ENCODE peak calls at places on chromosomes 11 and 22, in nine cellular contexts. One of them, this sample, is unnamed.

GRCh38 chr11:117361432-117361831 is 33.8 kb downstream of the CEP164 start:
- DNase-seq in sciatic nerve: no peak
- DNase-seq in naive thymus-derived CD8-positive, alpha-beta T cell: no peak
- DNase-seq in stimulated activated CD8-positive, alpha-beta memory T cell treated with anti-CD3 and anti-CD28 coated beads, Interleukin-12 subunit alpha, Interleukin-12 subunit beta, amount 100 ng/mL, for 1 hour: no peak
- DNase-seq in adipocyte: no peak
- DNase-seq in NCI-H1092 treated with DMSO at 0.1 percent for 48 hours: no peak
- DNase-seq in lung: no peak
- DNase-seq in activated CD4-positive, alpha-beta T cell treated with anti-CD3 and anti-CD28 coated beads, Interleukin-2, amount 10 ng/mL, durations not matched to agents 7 days and 5 days: no peak
- DNase-seq in GM20000: no peak
- DNase-seq in this sample: no peak

GRCh38 chr11:60699282-60699681 is at the start of gene MS4A8:
- DNase-seq in sciatic nerve: no peak
- DNase-seq in naive thymus-derived CD8-positive, alpha-beta T cell: no peak
- DNase-seq in stimulated activated CD8-positive, alpha-beta memory T cell treated with anti-CD3 and anti-CD28 coated beads, Interleukin-12 subunit alpha, Interleukin-12 subunit beta, amount 100 ng/mL, for 1 hour: no peak
- DNase-seq in adipocyte: no peak
- DNase-seq in NCI-H1092 treated with DMSO at 0.1 percent for 48 hours: peak
- DNase-seq in lung: no peak
- DNase-seq in activated CD4-positive, alpha-beta T cell treated with anti-CD3 and anti-CD28 coated beads, Interleukin-2, amount 10 ng/mL, durations not matched to agents 7 days and 5 days: no peak
- DNase-seq in GM20000: no peak
- DNase-seq in this sample: peak

GRCh38 chr11:7436657-7437056 is 48.6 kb upstream of the OLFML1 start:
- DNase-seq in sciatic nerve: no peak
- DNase-seq in naive thymus-derived CD8-positive, alpha-beta T cell: peak
- DNase-seq in stimulated activated CD8-positive, alpha-beta memory T cell treated with anti-CD3 and anti-CD28 coated beads, Interleukin-12 subunit alpha, Interleukin-12 subunit beta, amount 100 ng/mL, for 1 hour: no peak
- DNase-seq in adipocyte: no peak
- DNase-seq in NCI-H1092 treated with DMSO at 0.1 percent for 48 hours: no peak
- DNase-seq in lung: no peak
- DNase-seq in activated CD4-positive, alpha-beta T cell treated with anti-CD3 and anti-CD28 coated beads, Interleukin-2, amount 10 ng/mL, durations not matched to agents 7 days and 5 days: peak
- DNase-seq in GM20000: peak
- DNase-seq in this sample: no peak

GRCh38 chr11:96318399-96318798 is 24.6 kb downstream of the MAML2 start:
- DNase-seq in sciatic nerve: no peak
- DNase-seq in naive thymus-derived CD8-positive, alpha-beta T cell: no peak
- DNase-seq in stimulated activated CD8-positive, alpha-beta memory T cell treated with anti-CD3 and anti-CD28 coated beads, Interleukin-12 subunit alpha, Interleukin-12 subunit beta, amount 100 ng/mL, for 1 hour: no peak
- DNase-seq in adipocyte: no peak
- DNase-seq in NCI-H1092 treated with DMSO at 0.1 percent for 48 hours: no peak
- DNase-seq in lung: no peak
- DNase-seq in activated CD4-positive, alpha-beta T cell treated with anti-CD3 and anti-CD28 coated beads, Interleukin-2, amount 10 ng/mL, durations not matched to agents 7 days and 5 days: no peak
- DNase-seq in GM20000: no peak
- DNase-seq in this sample: no peak

GRCh38 chr11:120031156-120031555 is 106.8 kb downstream of the TRIM29 start:
- DNase-seq in sciatic nerve: no peak
- DNase-seq in naive thymus-derived CD8-positive, alpha-beta T cell: no peak
- DNase-seq in stimulated activated CD8-positive, alpha-beta memory T cell treated with anti-CD3 and anti-CD28 coated beads, Interleukin-12 subunit alpha, Interleukin-12 subunit beta, amount 100 ng/mL, for 1 hour: no peak
- DNase-seq in adipocyte: no peak
- DNase-seq in NCI-H1092 treated with DMSO at 0.1 percent for 48 hours: no peak
- DNase-seq in lung: no peak
- DNase-seq in activated CD4-positive, alpha-beta T cell treated with anti-CD3 and anti-CD28 coated beads, Interleukin-2, amount 10 ng/mL, durations not matched to agents 7 days and 5 days: no peak
- DNase-seq in GM20000: no peak
- DNase-seq in this sample: no peak

GRCh38 chr22:19097518-19097917 is 24.7 kb downstream of the DGCR2 start:
- DNase-seq in sciatic nerve: no peak
- DNase-seq in naive thymus-derived CD8-positive, alpha-beta T cell: no peak
- DNase-seq in stimulated activated CD8-positive, alpha-beta memory T cell treated with anti-CD3 and anti-CD28 coated beads, Interleukin-12 subunit alpha, Interleukin-12 subunit beta, amount 100 ng/mL, for 1 hour: no peak
- DNase-seq in adipocyte: no peak
- DNase-seq in NCI-H1092 treated with DMSO at 0.1 percent for 48 hours: no peak
- DNase-seq in lung: no peak
- DNase-seq in activated CD4-positive, alpha-beta T cell treated with anti-CD3 and anti-CD28 coated beads, Interleukin-2, amount 10 ng/mL, durations not matched to agents 7 days and 5 days: no peak
- DNase-seq in GM20000: no peak
- DNase-seq in this sample: no peak

GRCh38 chr22:37432708-37433054 is 5.4 kb upstream of the ELFN2 start:
- DNase-seq in sciatic nerve: no peak
- DNase-seq in naive thymus-derived CD8-positive, alpha-beta T cell: no peak
- DNase-seq in stimulated activated CD8-positive, alpha-beta memory T cell treated with anti-CD3 and anti-CD28 coated beads, Interleukin-12 subunit alpha, Interleukin-12 subunit beta, amount 100 ng/mL, for 1 hour: no peak
- DNase-seq in adipocyte: no peak
- DNase-seq in NCI-H1092 treated with DMSO at 0.1 percent for 48 hours: no peak
- DNase-seq in lung: no peak
- DNase-seq in activated CD4-positive, alpha-beta T cell treated with anti-CD3 and anti-CD28 coated beads, Interleukin-2, amount 10 ng/mL, durations not matched to agents 7 days and 5 days: no peak
- DNase-seq in GM20000: no peak
- DNase-seq in this sample: no peak

GRCh38 chr22:44823806-44824205 is 71.4 kb downstream of the ARHGAP8 start:
- DNase-seq in sciatic nerve: no peak
- DNase-seq in naive thymus-derived CD8-positive, alpha-beta T cell: no peak
- DNase-seq in stimulated activated CD8-positive, alpha-beta memory T cell treated with anti-CD3 and anti-CD28 coated beads, Interleukin-12 subunit alpha, Interleukin-12 subunit beta, amount 100 ng/mL, for 1 hour: no peak
- DNase-seq in adipocyte: no peak
- DNase-seq in NCI-H1092 treated with DMSO at 0.1 percent for 48 hours: no peak
- DNase-seq in lung: no peak
- DNase-seq in activated CD4-positive, alpha-beta T cell treated with anti-CD3 and anti-CD28 coated beads, Interleukin-2, amount 10 ng/mL, durations not matched to agents 7 days and 5 days: no peak
- DNase-seq in GM20000: no peak
- DNase-seq in this sample: no peak

GRCh38 chr11:70915158-70915795 is 337.1 kb downstream of the SHANK2 start:
- DNase-seq in sciatic nerve: no peak
- DNase-seq in naive thymus-derived CD8-positive, alpha-beta T cell: no peak
- DNase-seq in stimulated activated CD8-positive, alpha-beta memory T cell treated with anti-CD3 and anti-CD28 coated beads, Interleukin-12 subunit alpha, Interleukin-12 subunit beta, amount 100 ng/mL, for 1 hour: no peak
- DNase-seq in adipocyte: no peak
- DNase-seq in NCI-H1092 treated with DMSO at 0.1 percent for 48 hours: no peak
- DNase-seq in lung: no peak
- DNase-seq in activated CD4-positive, alpha-beta T cell treated with anti-CD3 and anti-CD28 coated beads, Interleukin-2, amount 10 ng/mL, durations not matched to agents 7 days and 5 days: no peak
- DNase-seq in GM20000: no peak
- DNase-seq in this sample: no peak

GRCh38 chr11:2466069-2466801 is 21.4 kb downstream of the KCNQ1 start:
- DNase-seq in sciatic nerve: peak
- DNase-seq in naive thymus-derived CD8-positive, alpha-beta T cell: no peak
- DNase-seq in stimulated activated CD8-positive, alpha-beta memory T cell treated with anti-CD3 and anti-CD28 coated beads, Interleukin-12 subunit alpha, Interleukin-12 subunit beta, amount 100 ng/mL, for 1 hour: no peak
- DNase-seq in adipocyte: no peak
- DNase-seq in NCI-H1092 treated with DMSO at 0.1 percent for 48 hours: no peak
- DNase-seq in lung: no peak
- DNase-seq in activated CD4-positive, alpha-beta T cell treated with anti-CD3 and anti-CD28 coated beads, Interleukin-2, amount 10 ng/mL, durations not matched to agents 7 days and 5 days: no peak
- DNase-seq in GM20000: no peak
- DNase-seq in this sample: no peak

GRCh38 chr11:63551889-63552266 is 11.3 kb downstream of the PLAAT2 start:
- DNase-seq in sciatic nerve: no peak
- DNase-seq in naive thymus-derived CD8-positive, alpha-beta T cell: no peak
- DNase-seq in stimulated activated CD8-positive, alpha-beta memory T cell treated with anti-CD3 and anti-CD28 coated beads, Interleukin-12 subunit alpha, Interleukin-12 subunit beta, amount 100 ng/mL, for 1 hour: no peak
- DNase-seq in adipocyte: no peak
- DNase-seq in NCI-H1092 treated with DMSO at 0.1 percent for 48 hours: no peak
- DNase-seq in lung: no peak
- DNase-seq in activated CD4-positive, alpha-beta T cell treated with anti-CD3 and anti-CD28 coated beads, Interleukin-2, amount 10 ng/mL, durations not matched to agents 7 days and 5 days: no peak
- DNase-seq in GM20000: no peak
- DNase-seq in this sample: no peak

GRCh38 chr22:22348127-22348814 is 103.7 kb downstream of the VPREB1 start:
- DNase-seq in sciatic nerve: no peak
- DNase-seq in naive thymus-derived CD8-positive, alpha-beta T cell: no peak
- DNase-seq in stimulated activated CD8-positive, alpha-beta memory T cell treated with anti-CD3 and anti-CD28 coated beads, Interleukin-12 subunit alpha, Interleukin-12 subunit beta, amount 100 ng/mL, for 1 hour: no peak
- DNase-seq in adipocyte: no peak
- DNase-seq in NCI-H1092 treated with DMSO at 0.1 percent for 48 hours: no peak
- DNase-seq in lung: no peak
- DNase-seq in activated CD4-positive, alpha-beta T cell treated with anti-CD3 and anti-CD28 coated beads, Interleukin-2, amount 10 ng/mL, durations not matched to agents 7 days and 5 days: peak
- DNase-seq in GM20000: no peak
- DNase-seq in this sample: no peak

GRCh38 chr11:19374189-19374588 is 133.4 kb upstream of the E2F8 start:
- DNase-seq in sciatic nerve: no peak
- DNase-seq in naive thymus-derived CD8-positive, alpha-beta T cell: no peak
- DNase-seq in stimulated activated CD8-positive, alpha-beta memory T cell treated with anti-CD3 and anti-CD28 coated beads, Interleukin-12 subunit alpha, Interleukin-12 subunit beta, amount 100 ng/mL, for 1 hour: no peak
- DNase-seq in adipocyte: peak
- DNase-seq in NCI-H1092 treated with DMSO at 0.1 percent for 48 hours: no peak
- DNase-seq in lung: no peak
- DNase-seq in activated CD4-positive, alpha-beta T cell treated with anti-CD3 and anti-CD28 coated beads, Interleukin-2, amount 10 ng/mL, durations not matched to agents 7 days and 5 days: no peak
- DNase-seq in GM20000: no peak
- DNase-seq in this sample: no peak

GRCh38 chr11:507727-508515 is 879 bp upstream of the RNH1 start:
- DNase-seq in sciatic nerve: no peak
- DNase-seq in naive thymus-derived CD8-positive, alpha-beta T cell: no peak
- DNase-seq in stimulated activated CD8-positive, alpha-beta memory T cell treated with anti-CD3 and anti-CD28 coated beads, Interleukin-12 subunit alpha, Interleukin-12 subunit beta, amount 100 ng/mL, for 1 hour: no peak
- DNase-seq in adipocyte: peak
- DNase-seq in NCI-H1092 treated with DMSO at 0.1 percent for 48 hours: no peak
- DNase-seq in lung: no peak
- DNase-seq in activated CD4-positive, alpha-beta T cell treated with anti-CD3 and anti-CD28 coated beads, Interleukin-2, amount 10 ng/mL, durations not matched to agents 7 days and 5 days: no peak
- DNase-seq in GM20000: no peak
- DNase-seq in this sample: peak

GRCh38 chr11:31114437-31114836 is 255.1 kb downstream of the DCDC1 start:
- DNase-seq in sciatic nerve: no peak
- DNase-seq in naive thymus-derived CD8-positive, alpha-beta T cell: no peak
- DNase-seq in stimulated activated CD8-positive, alpha-beta memory T cell treated with anti-CD3 and anti-CD28 coated beads, Interleukin-12 subunit alpha, Interleukin-12 subunit beta, amount 100 ng/mL, for 1 hour: no peak
- DNase-seq in adipocyte: no peak
- DNase-seq in NCI-H1092 treated with DMSO at 0.1 percent for 48 hours: no peak
- DNase-seq in lung: no peak
- DNase-seq in activated CD4-positive, alpha-beta T cell treated with anti-CD3 and anti-CD28 coated beads, Interleukin-2, amount 10 ng/mL, durations not matched to agents 7 days and 5 days: no peak
- DNase-seq in GM20000: no peak
- DNase-seq in this sample: no peak

GRCh38 chr22:48793949-48794348 is 1033.7 kb downstream of the BRD1 start:
- DNase-seq in sciatic nerve: no peak
- DNase-seq in naive thymus-derived CD8-positive, alpha-beta T cell: no peak
- DNase-seq in stimulated activated CD8-positive, alpha-beta memory T cell treated with anti-CD3 and anti-CD28 coated beads, Interleukin-12 subunit alpha, Interleukin-12 subunit beta, amount 100 ng/mL, for 1 hour: no peak
- DNase-seq in adipocyte: no peak
- DNase-seq in NCI-H1092 treated with DMSO at 0.1 percent for 48 hours: no peak
- DNase-seq in lung: no peak
- DNase-seq in activated CD4-positive, alpha-beta T cell treated with anti-CD3 and anti-CD28 coated beads, Interleukin-2, amount 10 ng/mL, durations not matched to agents 7 days and 5 days: no peak
- DNase-seq in GM20000: no peak
- DNase-seq in this sample: no peak

GRCh38 chr11:8344346-8344745 is 80.7 kb upstream of the LMO1 start:
- DNase-seq in sciatic nerve: no peak
- DNase-seq in naive thymus-derived CD8-positive, alpha-beta T cell: no peak
- DNase-seq in stimulated activated CD8-positive, alpha-beta memory T cell treated with anti-CD3 and anti-CD28 coated beads, Interleukin-12 subunit alpha, Interleukin-12 subunit beta, amount 100 ng/mL, for 1 hour: no peak
- DNase-seq in adipocyte: no peak
- DNase-seq in NCI-H1092 treated with DMSO at 0.1 percent for 48 hours: no peak
- DNase-seq in lung: no peak
- DNase-seq in activated CD4-positive, alpha-beta T cell treated with anti-CD3 and anti-CD28 coated beads, Interleukin-2, amount 10 ng/mL, durations not matched to agents 7 days and 5 days: no peak
- DNase-seq in GM20000: no peak
- DNase-seq in this sample: no peak

This sample was measured in NCI-H2227 treated with DMSO at 0.1 percent for 48 hours.